ENCODE peak calls at places on chromosomes 16 and 17, in five cellular contexts. K, G, M, N and I are unnamed samples.

GRCh38 chr17:77140878-77141767 is at the start of gene SEC14L1:
- DNase-seq in N (peak), G (peak), M (peak), K (peak), I (peak)

GRCh38 chr17:40070644-40070894 is 7.8 kb downstream of the THRA start:
- DNase-seq in K (no peak), G (no peak), N (no peak), M (no peak), I (no peak)

GRCh38 chr17:21042434-21043295 is at the start of gene USP22:
- DNase-seq in M (no peak), N (no peak), K (no peak), G (no peak), I (no peak)

GRCh38 chr17:48310748-48311213 is 119.2 kb downstream of the SKAP1 start:
- DNase-seq in G (no peak), M (peak), N (no peak), K (no peak), I (no peak)

GRCh38 chr17:38628441-38628840 is 22.7 kb upstream of the SRCIN1 start:
- DNase-seq in K (no peak), M (peak), G (no peak), N (no peak), I (no peak)

GRCh38 chr17:44781553-44782348 is 23.0 kb downstream of the ADAM11 start:
- DNase-seq in G (no peak), N (no peak), K (no peak), M (no peak), I (no peak)

GRCh38 chr17:43759836-43760235 is 1.2 kb upstream of the SOST start:
- DNase-seq in G (peak), N (no peak), K (peak), M (no peak), I (no peak)

GRCh38 chr17:47728214-47728877 is 4.7 kb upstream of the TBX21 start:
- DNase-seq in M (no peak), K (no peak), N (no peak), G (no peak), I (no peak)

GRCh38 chr17:15475620-15476354 is 8.4 kb upstream of the CDRT4 start:
- DNase-seq in M (no peak), K (no peak), N (no peak), G (peak), I (no peak)

GRCh38 chr17:4744999-4745969 is 5.6 kb upstream of the CXCL16 start:
- DNase-seq in N (no peak), G (no peak), K (no peak), M (peak), I (no peak)

GRCh38 chr17:43542854-43543253 is 3.3 kb downstream of the ETV4 start:
- DNase-seq in M (no peak), G (no peak), N (no peak), K (no peak), I (no peak)

GRCh38 chr16:89033796-89034572 is 57.0 kb upstream of the CBFA2T3 start:
- DNase-seq in G (no peak), K (no peak), N (peak), M (no peak), I (no peak)

GRCh38 chr17:73255671-73256181 is 6.0 kb downstream of the CPSF4L start:
- DNase-seq in K (peak), G (no peak), M (peak), N (peak), I (no peak)

GRCh38 chr17:40432864-40433528 is 10.3 kb upstream of the IGFBP4 start:
- DNase-seq in G (peak), N (no peak), M (no peak), K (no peak), I (no peak)

GRCh38 chr17:55717432-55717831 is 5.2 kb downstream of the TMEM100 start:
- DNase-seq in M (no peak), G (no peak), K (no peak), N (no peak), I (no peak)

GRCh38 chr17:55722742-55723487 is at the start of gene TMEM100:
- DNase-seq in M (peak), N (peak), K (no peak), G (peak), I (no peak)

GRCh38 chr17:55720917-55721836 is 1.5 kb downstream of the TMEM100 start:
- DNase-seq in M (no peak), G (no peak), K (no peak), N (no peak), I (no peak)

GRCh38 chr17:55722016-55722706 is 503 bp downstream of the TMEM100 start:
- DNase-seq in M (no peak), K (no peak), G (no peak), N (no peak), I (no peak)

GRCh38 chr17:55717898-55718735 is 4.5 kb downstream of the TMEM100 start:
- DNase-seq in K (peak), N (peak), G (peak), M (peak), I (peak)
- TF ChIP-seq CTCF in K (peak), N (peak), G (peak), M (peak), I (peak)

GRCh38 chr17:28725166-28725659 is 820 bp downstream of the TLCD1 start:
- DNase-seq in G (peak), K (peak), M (no peak), N (no peak), I (no peak)
- TF ChIP-seq CTCF in G (no peak), K (no peak), M (no peak), N (no peak), I (no peak)

GRCh38 chr17:82963104-82963950 is 116.1 kb upstream of the METRNL start:
- DNase-seq in N (peak), M (no peak), K (peak), G (peak), I (peak)
- TF ChIP-seq CTCF in N (peak), M (no peak), K (no peak), G (peak), I (peak)

GRCh38 chr16:4913130-4913773 is 23.7 kb downstream of the PPL start:
- DNase-seq in G (no peak), M (no peak), K (no peak), N (no peak), I (no peak)

GRCh38 chr16:4910828-4911227 is 26.1 kb downstream of the PPL start:
- DNase-seq in N (no peak), G (no peak), M (no peak), K (no peak), I (no peak)

GRCh38 chr16:4911831-4912422 is 25.0 kb downstream of the PPL start:
- DNase-seq in G (no peak), M (no peak), K (peak), N (no peak), I (no peak)

GRCh38 chr16:4908854-4909401 is 28.0 kb downstream of the PPL start:
- DNase-seq in N (no peak), M (no peak), G (no peak), K (no peak), I (no peak)

DNA sequence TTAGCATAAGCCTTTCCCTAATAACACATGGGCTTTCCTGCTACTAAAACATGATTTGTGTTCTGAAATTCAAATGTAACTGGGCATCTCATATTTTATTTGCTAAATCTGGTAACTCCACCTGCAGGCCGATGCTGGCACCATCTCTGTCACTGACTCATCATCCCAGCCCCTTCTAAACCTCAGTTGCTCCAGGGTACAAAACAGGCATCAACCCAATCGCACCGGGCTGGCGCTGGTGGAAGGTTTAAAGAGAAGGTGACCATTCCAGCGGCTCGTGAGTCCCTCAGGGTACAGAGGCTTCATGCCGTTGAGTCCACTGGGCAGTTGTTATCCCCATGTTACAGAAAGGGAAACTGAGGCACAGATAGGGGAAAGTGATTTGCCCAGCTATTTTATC is 27.1 kb downstream of the PPL start:
- DNase-seq in M (no peak), G (no peak), K (no peak), N (no peak), I (no peak)
- TF ChIP-seq CTCF in M (no peak), G (no peak), K (no peak), N (no peak), I (no peak)

GRCh38 chr16:17467923-17468540 is 2.7 kb downstream of the XYLT1 start:
- DNase-seq in K (no peak), N (peak), G (peak), M (no peak), I (no peak)
- TF ChIP-seq CTCF in K (peak), N (peak), G (peak), M (peak), I (peak)

DNA sequence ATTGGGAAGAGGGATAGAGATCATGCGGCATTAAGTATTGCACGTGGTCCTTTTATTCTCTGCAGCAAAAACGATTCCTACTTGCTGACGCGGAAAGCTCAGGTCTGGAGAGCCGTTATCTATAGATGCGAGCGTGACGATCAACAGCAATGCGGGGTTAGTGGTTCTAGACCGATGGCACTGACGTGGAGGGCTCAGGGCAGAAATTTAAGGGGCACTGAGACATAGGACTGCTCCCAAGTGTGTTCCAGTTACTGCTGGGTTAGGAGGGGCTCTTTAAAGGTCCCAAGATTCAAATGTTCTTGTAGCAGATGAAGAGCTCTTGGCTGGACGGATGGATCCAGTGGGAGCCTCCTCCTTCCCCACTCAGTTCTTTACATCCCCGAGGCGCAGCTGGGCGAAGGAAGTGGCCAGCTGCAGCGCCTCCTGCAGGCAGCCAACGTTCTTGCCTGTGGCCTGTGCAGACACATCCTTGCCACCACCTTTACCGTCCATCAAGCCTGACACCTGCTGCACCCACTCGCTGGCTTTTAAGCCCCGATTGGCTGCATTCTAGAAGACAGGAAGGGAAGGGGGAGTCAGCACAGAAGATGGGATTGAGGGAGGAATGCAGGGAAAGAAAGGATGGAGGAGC is 732 bp upstream of the EXOSC6 start:
- DNase-seq in K (no peak), G (no peak), M (peak), N (peak), I (no peak)
- TF ChIP-seq CTCF in K (peak), G (no peak), M (peak), N (no peak), I (no peak)